ENCODE peak calls at places on chromosomes 12 and 14, in four cellular contexts. One of them, this sample, is unnamed.

GRCh38 chr12:127500513-127500912 is 766.5 kb upstream of the TMEM132C start:
- DNase-seq in testis: no peak
- DNase-seq in omental fat pad: no peak
- DNase-seq in H4: no peak
- DNase-seq in this sample: no peak

GRCh38 chr12:50825372-50825838 is 17.3 kb upstream of the TMPRSS12 start:
- DNase-seq in testis: no peak
- DNase-seq in H4: peak
- DNase-seq in omental fat pad: no peak
- DNase-seq in this sample: peak

GRCh38 chr12:70645494-70646317 is 8.5 kb upstream of the PTPRB start:
- DNase-seq in omental fat pad: no peak
- DNase-seq in H4: peak
- DNase-seq in testis: no peak
- DNase-seq in this sample: peak

GRCh38 chr12:12456637-12457036 is 99.8 kb downstream of the BORCS5 start:
- DNase-seq in testis: no peak
- DNase-seq in omental fat pad: no peak
- DNase-seq in H4: no peak
- DNase-seq in this sample: no peak

GRCh38 chr12:48266826-48267225 is 63.7 kb upstream of the OR10AD1 start:
- DNase-seq in testis: no peak
- DNase-seq in H4: no peak
- DNase-seq in omental fat pad: no peak
- DNase-seq in this sample: no peak

GRCh38 chr12:107178776-107179175 is 85.4 kb upstream of the CRY1 start:
- DNase-seq in H4: no peak
- DNase-seq in testis: no peak
- DNase-seq in omental fat pad: no peak
- DNase-seq in this sample: no peak

GRCh38 chr14:99884834-99885648 is 91.8 kb downstream of the EML1 start:
- DNase-seq in omental fat pad: no peak
- DNase-seq in testis: peak
- DNase-seq in H4: peak
- DNase-seq in this sample: peak

GRCh38 chr12:115857923-115858322 is 419.6 kb downstream of the MED13L start:
- DNase-seq in testis: no peak
- DNase-seq in omental fat pad: no peak
- DNase-seq in H4: no peak
- DNase-seq in this sample: no peak

GRCh38 chr12:75259170-75259569 is 49.5 kb upstream of the KCNC2 start:
- DNase-seq in testis: no peak
- DNase-seq in H4: no peak
- DNase-seq in omental fat pad: no peak
- DNase-seq in this sample: no peak

GRCh38 chr14:34568803-34569202 is 29.3 kb upstream of the EAPP start:
- DNase-seq in testis: no peak
- DNase-seq in H4: no peak
- DNase-seq in omental fat pad: no peak
- DNase-seq in this sample: no peak